ENCODE peak calls at places on chromosomes 16 and 17, in eight cellular contexts. T, B, Q, D, S, F, H and O are unnamed samples.

GRCh38 chr17:67833946-67834631 is 8.8 kb downstream of the BPTF start:
- DNase-seq in T (no peak), B (peak), Q (no peak), D (no peak), S (peak), F (no peak), H (no peak), O (no peak)

GRCh38 chr17:36123431-36123830 is 19.8 kb downstream of the CCL4 start:
- DNase-seq in T (no peak), B (no peak), Q (no peak), D (no peak), S (no peak), F (no peak), H (no peak), O (no peak)

GRCh38 chr17:80786470-80786869 is 205.2 kb upstream of the CHMP6 start:
- DNase-seq in T (no peak), B (no peak), Q (no peak), D (no peak), S (no peak), F (no peak), H (no peak), O (peak)

GRCh38 chr16:17304814-17305169 is 166.0 kb downstream of the XYLT1 start:
- DNase-seq in T (no peak), B (no peak), Q (no peak), D (no peak), S (no peak), F (no peak), H (no peak), O (no peak)

GRCh38 chr16:84890427-84890826 is 70.6 kb downstream of the CRISPLD2 start:
- DNase-seq in T (no peak), B (no peak), Q (no peak), D (no peak), S (no peak), F (no peak), H (no peak), O (no peak)

GRCh38 chr17:4566785-4567184 is 6.4 kb upstream of the GGT6 start:
- DNase-seq in T (no peak), B (no peak), Q (peak), D (peak), S (peak), F (no peak), H (peak), O (peak)

GRCh38 chr17:58184986-58185761 is 7.4 kb upstream of the EPX start:
- DNase-seq in T (no peak), B (peak), Q (no peak), D (no peak), S (no peak), F (no peak), H (no peak), O (no peak)

GRCh38 chr17:58394534-58395223 is 22.7 kb downstream of the RNF43 start:
- DNase-seq in T (no peak), B (no peak), Q (no peak), D (no peak), S (no peak), F (no peak), H (no peak), O (no peak)

GRCh38 chr17:59837362-59838195 is 55.2 kb downstream of the TUBD1 start:
- DNase-seq in T (no peak), B (peak), Q (peak), D (no peak), S (peak), F (no peak), H (peak), O (peak)

GRCh38 chr16:58306327-58306726 is 11.5 kb upstream of the PRSS54 start:
- DNase-seq in T (no peak), B (no peak), Q (peak), D (no peak), S (no peak), F (no peak), H (peak), O (peak)

GRCh38 chr17:2259769-2260536 is 43.6 kb downstream of the SMG6 start:
- DNase-seq in T (no peak), B (no peak), Q (peak), D (no peak), S (peak), F (no peak), H (no peak), O (no peak)

GRCh38 chr17:19507673-19508326 is 25.9 kb upstream of the SLC47A1 start:
- DNase-seq in T (peak), B (peak), Q (peak), D (peak), S (peak), F (peak), H (peak), O (peak)

GRCh38 chr16:48575471-48576050 is 34.4 kb downstream of the N4BP1 start:
- DNase-seq in T (no peak), B (no peak), Q (no peak), D (no peak), S (no peak), F (no peak), H (no peak), O (no peak)

GRCh38 chr16:66634527-66635196 is 30.2 kb downstream of the CMTM3 start:
- DNase-seq in T (no peak), B (no peak), Q (no peak), D (no peak), S (no peak), F (no peak), H (no peak), O (no peak)

GRCh38 chr17:17236295-17237025 is 508 bp downstream of the FLCN start:
- DNase-seq in T (no peak), B (no peak), Q (peak), D (no peak), S (peak), F (no peak), H (no peak), O (peak)

GRCh38 chr16:68528686-68529379 is 10.3 kb upstream of the ZFP90 start:
- DNase-seq in T (peak), B (peak), Q (peak), D (peak), S (peak), F (peak), H (peak), O (peak)

GRCh38 chr17:75124041-75124818 is 7.3 kb downstream of the NT5C start:
- DNase-seq in T (no peak), B (peak), Q (no peak), D (no peak), S (no peak), F (peak), H (peak), O (no peak)

GRCh38 chr17:50588391-50589111 is 28.0 kb downstream of the CACNA1G start:
- DNase-seq in T (no peak), B (no peak), Q (no peak), D (peak), S (no peak), F (no peak), H (peak), O (peak)

GRCh38 chr17:45308016-45308365 is 8.8 kb downstream of the MAP3K14 start:
- DNase-seq in T (no peak), B (no peak), Q (no peak), D (no peak), S (no peak), F (no peak), H (no peak), O (no peak)
- H3K27ac ChIP-seq in T (peak), B (peak), Q (peak), D (peak), S (no peak), F (peak), H (peak), O (no peak)

GRCh38 chr16:30700491-30700890 is 1.5 kb downstream of the SRCAP start:
- DNase-seq in T (no peak), B (no peak), Q (no peak), D (no peak), S (peak), F (no peak), H (no peak), O (no peak)
- H3K27ac ChIP-seq in T (no peak), B (no peak), Q (no peak), D (no peak), S (peak), F (no peak), H (peak), O (no peak)

GRCh38 chr17:41984454-41984853 is 17.9 kb downstream of the CNP start:
- DNase-seq in T (no peak), B (no peak), Q (no peak), D (peak), S (no peak), F (peak), H (no peak), O (no peak)

GRCh38 chr17:41986634-41987033 is 20.0 kb downstream of the CNP start:
- DNase-seq in T (no peak), B (no peak), Q (no peak), D (no peak), S (no peak), F (no peak), H (no peak), O (no peak)

GRCh38 chr17:41985919-41986318 is 19.3 kb downstream of the CNP start:
- DNase-seq in T (no peak), B (no peak), Q (no peak), D (peak), S (no peak), F (no peak), H (no peak), O (no peak)

GRCh38 chr17:41977991-41978390 is 11.4 kb downstream of the CNP start:
- DNase-seq in T (no peak), B (no peak), Q (no peak), D (peak), S (no peak), F (peak), H (peak), O (no peak)

GRCh38 chr17:41982026-41982989 is 15.7 kb downstream of the CNP start:
- DNase-seq in T (no peak), B (no peak), Q (no peak), D (peak), S (no peak), F (peak), H (no peak), O (no peak)
- H3K27ac ChIP-seq in T (no peak), B (no peak), Q (no peak), D (no peak), S (no peak), F (no peak), H (no peak), O (no peak)

GRCh38 chr17:31320791-31321190 is 631 bp downstream of the EVI2A start:
- DNase-seq in T (no peak), B (no peak), Q (no peak), D (no peak), S (no peak), F (no peak), H (no peak), O (no peak)

GRCh38 chr17:31318298-31319190 is 2.9 kb downstream of the EVI2A start:
- DNase-seq in T (peak), B (no peak), Q (peak), D (peak), S (peak), F (no peak), H (peak), O (no peak)

GRCh38 chr17:31319253-31319661 is 2.2 kb downstream of the EVI2A start:
- DNase-seq in T (no peak), B (no peak), Q (peak), D (no peak), S (no peak), F (no peak), H (no peak), O (no peak)

GRCh38 chr17:31321481-31321880 is at the start of gene EVI2A:
- DNase-seq in T (peak), B (peak), Q (peak), D (no peak), S (peak), F (no peak), H (no peak), O (peak)

DNA sequence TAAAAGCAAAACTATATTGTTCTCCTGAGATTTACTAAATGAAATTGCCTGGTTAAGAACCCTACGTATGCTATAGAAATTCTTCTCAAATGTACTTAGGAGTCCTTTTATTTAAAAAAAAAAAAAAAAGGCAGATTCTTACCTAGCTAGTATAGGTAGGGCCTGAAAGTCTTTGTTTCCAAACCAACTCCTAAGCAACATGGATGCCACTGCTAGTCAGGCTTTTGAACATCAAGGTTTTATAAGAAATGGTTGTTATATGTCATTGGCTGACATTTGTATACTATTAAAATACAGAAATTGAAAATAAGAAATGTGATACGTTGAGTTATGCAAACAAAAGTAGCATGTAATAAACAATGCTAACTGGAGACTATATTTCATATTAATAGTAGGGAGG is 1.2 kb downstream of the EVI2A start:
- DNase-seq in T (no peak), B (no peak), Q (peak), D (no peak), S (no peak), F (no peak), H (no peak), O (no peak)
- H3K27ac ChIP-seq in T (peak), B (peak), Q (peak), D (no peak), S (no peak), F (peak), H (peak), O (no peak)

GRCh38 chr16:27177031-27177774 is 26.1 kb upstream of the KDM8 start:
- DNase-seq in T (no peak), B (no peak), Q (no peak), D (no peak), S (no peak), F (no peak), H (no peak), O (no peak)
- H3K27ac ChIP-seq in T (no peak), B (no peak), Q (no peak), D (no peak), S (no peak), F (no peak), H (no peak), O (no peak)

DNA sequence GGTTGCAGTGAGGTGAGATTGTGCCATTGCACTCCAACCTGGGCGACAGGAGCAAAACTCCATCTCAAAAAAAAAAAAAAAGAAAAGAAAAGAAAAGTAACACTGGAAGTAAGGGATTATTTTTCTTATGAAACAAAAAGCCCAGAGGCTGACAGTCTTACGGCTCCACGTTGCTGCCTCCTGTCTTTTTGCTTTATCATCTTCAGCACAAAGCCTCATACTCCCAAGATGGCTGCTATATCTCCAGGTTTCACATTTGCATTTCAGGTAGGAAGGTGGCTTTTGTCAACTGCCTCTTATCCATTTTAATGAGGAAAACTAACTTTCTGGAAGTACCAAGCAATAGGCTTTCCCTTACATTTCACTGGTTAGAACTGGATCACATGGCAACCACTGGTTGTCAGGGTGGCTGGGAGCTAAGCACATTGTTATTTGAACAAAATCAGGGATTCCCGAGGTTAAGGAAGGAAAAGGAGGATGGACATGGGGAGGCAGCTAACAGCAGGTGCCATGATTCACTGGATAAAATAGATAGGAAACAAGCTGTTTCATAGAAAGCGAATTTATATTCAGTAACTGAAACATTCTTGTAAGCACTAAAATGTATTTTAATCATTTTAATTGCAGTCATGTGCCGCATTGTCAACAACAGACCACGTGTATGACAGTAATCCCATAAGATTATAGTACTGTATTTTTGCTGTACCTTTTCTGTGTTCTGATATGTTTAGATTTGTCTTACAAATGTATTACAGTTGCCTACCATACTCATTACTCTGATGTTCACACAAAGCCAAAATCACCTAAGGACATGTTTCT is 58.6 kb downstream of the KSR1 start:
- DNase-seq in T (no peak), B (no peak), Q (no peak), D (no peak), S (no peak), F (no peak), H (no peak), O (no peak)
- H3K27ac ChIP-seq in T (peak), B (no peak), Q (no peak), D (no peak), S (no peak), F (no peak), H (no peak), O (no peak)

GRCh38 chr16:69918241-69918640 is 32.9 kb upstream of the CLEC18A start:
- DNase-seq in T (no peak), B (no peak), Q (no peak), D (no peak), S (no peak), F (no peak), H (no peak), O (no peak)

GRCh38 chr16:69917739-69918138 is 33.4 kb upstream of the CLEC18A start:
- DNase-seq in T (no peak), B (peak), Q (no peak), D (peak), S (peak), F (peak), H (no peak), O (peak)

GRCh38 chr16:69916445-69916844 is 34.7 kb upstream of the CLEC18A start:
- DNase-seq in T (no peak), B (no peak), Q (no peak), D (no peak), S (no peak), F (no peak), H (no peak), O (no peak)

GRCh38 chr16:69921125-69921524 is 30.0 kb upstream of the CLEC18A start:
- DNase-seq in T (no peak), B (no peak), Q (no peak), D (no peak), S (no peak), F (no peak), H (no peak), O (no peak)

GRCh38 chr16:69917311-69917710 is 33.8 kb upstream of the CLEC18A start:
- DNase-seq in T (no peak), B (no peak), Q (no peak), D (no peak), S (no peak), F (no peak), H (no peak), O (no peak)
- H3K27ac ChIP-seq in T (peak), B (peak), Q (no peak), D (peak), S (no peak), F (no peak), H (peak), O (peak)

DNA sequence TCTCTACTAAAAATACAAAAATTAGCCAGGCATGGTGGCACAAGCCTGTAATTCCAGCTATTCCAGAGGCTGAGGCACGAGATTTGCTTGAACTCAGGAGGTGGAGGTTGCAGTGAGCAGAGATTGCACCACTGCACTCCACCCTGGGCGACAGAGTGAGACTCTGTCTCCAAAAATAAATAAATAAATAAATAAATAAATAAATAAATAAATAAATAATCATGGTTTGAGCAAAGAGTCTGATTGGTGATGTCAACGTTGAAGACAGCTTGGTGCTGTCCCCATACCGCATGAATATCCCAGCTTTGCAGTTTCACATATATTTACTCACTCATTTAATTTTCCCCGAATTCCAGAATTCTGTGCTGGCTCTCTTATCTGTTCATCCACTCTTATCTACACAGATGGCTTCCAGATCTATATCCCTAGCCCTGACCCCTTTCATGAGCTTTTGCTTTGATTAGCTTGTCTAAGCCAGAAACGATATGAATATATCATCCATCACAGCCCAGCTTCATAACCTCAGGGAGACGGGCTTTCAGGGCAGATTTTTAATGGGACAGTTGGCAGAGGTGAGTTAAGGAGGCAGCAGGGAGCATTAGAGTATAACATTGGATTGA is 91.0 kb downstream of the SPACA3 start:
- DNase-seq in T (no peak), B (no peak), Q (no peak), D (no peak), S (no peak), F (no peak), H (no peak), O (no peak)
- H3K27ac ChIP-seq in T (no peak), B (no peak), Q (no peak), D (no peak), S (no peak), F (no peak), H (no peak), O (no peak)

GRCh38 chr16:24419709-24420108 is 119.7 kb upstream of the RBBP6 start:
- DNase-seq in T (no peak), B (no peak), Q (no peak), D (no peak), S (peak), F (no peak), H (no peak), O (no peak)
- H3K27ac ChIP-seq in T (no peak), B (no peak), Q (no peak), D (no peak), S (no peak), F (no peak), H (no peak), O (no peak)

DNA sequence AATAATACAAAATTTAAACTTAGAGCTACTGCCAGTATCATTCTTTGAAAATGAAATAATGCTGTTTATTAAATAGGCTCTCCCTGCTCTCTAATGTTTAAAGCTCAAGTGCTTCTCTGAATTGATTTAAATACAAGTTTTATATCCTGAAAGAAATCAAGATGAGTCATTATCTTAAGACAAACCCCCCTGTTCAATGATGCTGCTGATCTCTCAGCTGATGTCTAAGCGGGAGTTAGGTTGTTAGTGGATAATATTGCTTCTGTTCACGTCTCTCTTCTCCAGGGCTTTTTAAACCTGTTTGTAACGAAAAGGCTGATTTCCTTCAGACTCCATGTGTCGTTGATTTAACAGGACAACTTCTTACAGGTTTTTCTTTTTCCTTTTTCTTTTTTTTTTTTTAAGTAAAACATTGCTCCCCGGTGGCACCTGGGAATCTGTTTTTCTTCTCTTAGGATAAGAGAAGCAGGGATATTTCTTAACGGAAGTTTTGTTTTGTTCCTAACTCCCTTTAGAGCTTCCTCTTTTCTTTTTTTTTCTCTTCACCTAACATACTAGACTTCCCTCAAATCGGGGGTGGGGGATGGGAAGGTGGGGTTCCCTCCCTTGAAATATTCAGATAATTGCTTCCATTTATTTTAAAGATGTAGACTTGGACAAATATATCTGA is 804 bp upstream of the LYRM9 start:
- DNase-seq in T (no peak), B (no peak), Q (no peak), D (no peak), S (no peak), F (no peak), H (no peak), O (no peak)
- H3K27ac ChIP-seq in T (peak), B (peak), Q (no peak), D (no peak), S (no peak), F (no peak), H (peak), O (no peak)